ENCODE peak calls at places on chromosomes 11 and 22, in eight cellular contexts. N is GM12878, X is DND-41, Y is HCT116, T is neural progenitor cell, B is GM23248, J is PC-3, C is fibroblast of lung. A is an unnamed sample.

GRCh38 chr22:43313497-43314474 is 29.4 kb downstream of the SCUBE1 start:
- DNase-seq in J (no peak), X (no peak), B (no peak), T (peak; percentile 28), N (no peak), C (no peak), Y (no peak), A (no peak)

GRCh38 chr11:6862961-6863360 is at the start of gene OR10A2:
- DNase-seq in B (peak; percentile 59), N (no peak), X (no peak), C (no peak), Y (no peak), T (peak; percentile 6), J (peak; percentile 19), A (no peak)

GRCh38 chr11:12454782-12455181 is 77.4 kb downstream of the PARVA start:
- DNase-seq in B (peak; percentile 36), X (no peak), N (no peak), T (no peak), J (peak; percentile 25), C (peak; percentile 34), Y (no peak), A (no peak)

GRCh38 chr11:36356201-36356600 is 60.1 kb downstream of the PRR5L start:
- DNase-seq in B (peak; percentile 76), N (peak; percentile 57), C (peak; percentile 38), T (no peak), X (no peak), Y (no peak), J (no peak), A (no peak)

GRCh38 chr22:27492566-27493201 is 308.9 kb downstream of the MN1 start:
- DNase-seq in X (peak; percentile 38), Y (no peak), J (no peak), T (no peak), C (no peak), N (no peak), B (no peak), A (no peak)

GRCh38 chr11:134228625-134229024 is 4.2 kb downstream of the VPS26B start:
- DNase-seq in N (peak; percentile 83), J (no peak), X (peak; percentile 50), Y (no peak), C (peak; percentile 53), T (no peak), B (peak; percentile 82), A (no peak)

GRCh38 chr22:19748991-19749665 is 11.4 kb upstream of the TBX1 start:
- DNase-seq in Y (no peak), B (no peak), C (no peak), T (no peak), X (no peak), J (no peak), N (no peak), A (no peak)

GRCh38 chr11:126482586-126483108 is 127.2 kb downstream of the ST3GAL4 start:
- DNase-seq in C (no peak), J (no peak), N (no peak), X (no peak), B (peak; percentile 36), Y (no peak), T (no peak), A (no peak)

DNA sequence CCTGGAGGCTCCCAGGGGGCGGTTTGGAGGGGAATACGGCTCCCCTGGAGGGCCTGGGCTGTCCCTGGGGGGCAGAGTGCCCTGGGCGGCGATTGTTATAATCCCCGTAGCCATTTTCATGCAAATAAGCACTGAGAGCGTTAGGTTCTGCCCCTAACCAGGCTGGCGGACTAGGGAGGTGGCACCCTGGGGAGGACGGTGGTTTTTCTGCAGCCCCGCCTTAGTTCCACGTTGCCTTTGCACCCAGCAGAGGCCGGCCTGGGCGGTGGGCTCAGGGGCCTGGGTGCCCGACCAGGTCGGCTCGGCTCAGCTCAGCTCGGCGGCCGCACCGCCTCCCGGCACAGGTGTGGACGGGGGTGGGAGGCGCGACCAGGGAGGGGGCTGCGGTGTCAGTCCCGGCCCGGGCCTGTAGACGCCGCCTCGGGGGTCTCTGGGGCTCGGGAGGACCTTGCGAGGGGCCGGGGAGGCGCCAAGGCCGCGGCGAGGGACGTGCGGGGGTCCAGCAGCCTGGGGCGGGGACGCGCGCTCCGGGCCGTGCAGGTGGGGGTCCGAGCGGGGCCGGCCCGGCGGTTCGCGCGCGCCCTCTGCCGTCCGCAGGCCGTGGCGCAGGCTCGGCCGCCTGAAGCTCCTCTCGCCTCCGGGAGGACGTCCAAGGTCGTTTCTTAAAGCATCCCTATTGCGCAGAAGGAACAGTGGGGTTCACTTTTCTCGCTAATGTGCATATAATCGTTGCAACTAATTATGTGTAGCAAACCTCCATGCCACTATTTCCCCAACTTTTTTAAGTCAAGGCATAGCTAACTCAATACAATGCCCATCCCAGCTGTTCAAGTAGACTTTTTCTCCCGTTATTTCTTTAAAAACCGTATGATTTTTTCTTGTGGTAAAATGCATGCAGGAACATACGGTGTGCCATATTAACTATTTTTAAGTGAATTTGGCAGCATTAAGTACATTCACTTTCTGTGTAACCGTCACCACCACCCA is 2.5 kb upstream of the DUSP8 start:
- DNase-seq in N (no peak), J (peak; percentile 59), T (peak; percentile 73), B (peak; percentile 74), C (peak; percentile 16), Y (no peak), X (peak; percentile 46), A (no peak)
- TF ChIP-seq EZH2 in N (no peak), J (no peak), T (no peak), B (no peak), C (no peak), Y (no peak), X (no peak), A (peak; percentile 18)

GRCh38 chr22:34116126-34116525 is 195.8 kb upstream of the LARGE1 start:
- DNase-seq in N (no peak), B (no peak), Y (no peak), X (no peak), J (no peak), T (no peak), C (no peak), A (no peak)
- TF ChIP-seq EZH2 in N (no peak), B (no peak), Y (no peak), X (no peak), J (no peak), T (no peak), C (no peak), A (no peak)

GRCh38 chr11:14644396-14645246 is 1.0 kb downstream of the PDE3B start:
- DNase-seq in T (peak; percentile 65), J (no peak), X (peak; percentile 35), B (peak; percentile 46), Y (peak; percentile 12), N (no peak), C (peak; percentile 16), A (no peak)
- TF ChIP-seq EZH2 in T (peak; percentile 24), J (peak; percentile 93), X (no peak), B (no peak), Y (no peak), N (no peak), C (no peak), A (peak; percentile 88)

DNA sequence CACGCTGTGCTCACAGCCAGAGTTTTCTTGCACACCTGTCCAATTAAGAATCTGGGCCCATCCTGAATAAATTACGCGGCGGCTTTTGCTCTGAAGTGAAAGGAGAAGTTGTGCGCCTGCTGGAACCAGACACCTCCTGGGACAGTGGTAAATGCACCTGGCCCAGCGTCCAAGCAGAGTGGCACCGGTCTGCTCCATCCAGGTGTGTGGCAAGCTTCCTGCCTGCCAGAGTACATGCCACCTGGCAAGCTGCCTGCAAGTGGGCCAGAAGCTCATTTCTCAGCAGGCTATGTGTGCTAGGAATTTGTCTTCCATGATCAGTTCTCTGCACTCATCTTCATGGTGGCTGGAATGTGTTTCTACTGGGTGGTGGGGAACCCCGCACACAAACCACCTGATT is 660.6 kb downstream of the ETS1 start:
- DNase-seq in B (no peak), N (no peak), X (no peak), T (no peak), C (no peak), J (no peak), Y (no peak), A (no peak)
- TF ChIP-seq EZH2 in B (no peak), N (no peak), X (no peak), T (no peak), C (no peak), J (no peak), Y (no peak), A (no peak)

DNA sequence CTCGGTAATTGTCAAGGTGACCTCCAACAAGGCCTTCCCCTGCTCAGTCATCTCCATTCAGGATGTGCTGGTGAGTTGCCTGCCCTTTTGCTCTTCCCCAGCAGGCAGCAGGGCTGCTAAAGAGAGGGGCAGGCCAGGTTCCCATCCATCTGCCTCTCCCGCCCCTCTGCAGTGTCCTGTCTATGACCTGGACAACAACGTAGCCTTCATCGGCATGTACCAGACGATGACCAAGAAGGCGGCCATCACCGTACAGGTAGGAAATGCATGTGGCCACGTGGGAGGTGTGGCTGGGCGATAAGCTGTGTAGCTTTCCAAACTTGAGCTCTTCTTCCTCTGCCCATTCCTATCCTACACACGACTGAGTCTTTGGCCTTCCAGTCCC is 4.0 kb downstream of the SIDT2 start:
- DNase-seq in X (no peak), N (no peak), J (no peak), T (no peak), Y (no peak), C (no peak), B (no peak), A (no peak)
- TF ChIP-seq EZH2 in X (no peak), N (no peak), J (no peak), T (no peak), Y (no peak), C (no peak), B (no peak), A (no peak)

DNA sequence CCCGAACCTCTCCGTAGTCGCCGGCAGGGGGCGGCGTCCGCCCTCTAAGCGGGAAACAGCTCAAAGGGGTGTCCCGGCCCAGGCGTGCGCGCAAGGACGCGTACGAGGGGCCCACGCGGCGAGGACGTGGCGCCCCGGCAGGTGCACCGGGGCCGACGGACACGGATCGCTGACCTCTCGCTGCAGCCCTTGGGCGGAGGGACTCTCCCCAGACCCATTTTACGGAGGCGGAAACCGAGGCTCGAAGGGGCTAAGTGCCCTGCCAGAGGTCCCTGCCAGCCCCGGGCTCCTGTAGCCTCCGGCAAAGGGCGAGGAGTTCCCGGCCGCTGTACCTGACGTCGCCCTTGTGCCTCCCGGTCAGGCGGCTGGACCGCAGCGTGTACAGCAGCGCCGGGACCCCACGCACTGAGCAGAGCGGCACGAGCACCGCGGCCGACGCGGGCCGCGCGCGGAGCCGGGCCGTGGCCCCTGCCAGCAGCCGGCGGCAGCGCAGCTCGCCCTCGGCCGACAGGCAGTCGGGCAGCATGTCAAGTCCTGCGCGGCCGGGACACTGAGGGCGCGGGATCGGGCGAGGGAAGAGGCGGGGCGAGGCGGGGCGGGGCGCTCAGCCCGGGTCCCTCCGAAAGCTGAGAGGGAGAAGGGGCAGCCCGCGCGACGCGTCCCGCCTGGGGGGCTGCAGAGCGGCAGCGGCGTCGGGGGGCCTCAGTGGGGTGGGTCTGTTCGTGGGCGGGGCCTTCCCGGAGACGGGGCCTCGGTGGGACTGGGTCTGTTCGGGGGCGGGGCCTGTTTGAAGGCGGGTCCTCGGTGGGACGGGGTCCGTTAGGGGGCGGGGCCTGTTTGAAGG is at the start of gene NUDT8:
- DNase-seq in X (peak; percentile 92), Y (peak; percentile 63), B (peak; percentile 92), C (peak; percentile 66), T (peak; percentile 94), N (peak; percentile 51), J (peak; percentile 93), A (no peak)
- TF ChIP-seq EZH2 in X (no peak), Y (no peak), B (no peak), C (no peak), T (no peak), N (no peak), J (no peak), A (no peak)

GRCh38 chr11:57458410-57459111 is 1.8 kb upstream of the RTN4RL2 start:
- DNase-seq in T (peak; percentile 70), X (peak; percentile 40), J (peak; percentile 60), N (no peak), C (no peak), B (peak; percentile 58), Y (no peak), A (no peak)
- TF ChIP-seq EZH2 in T (peak; percentile 72), X (no peak), J (no peak), N (no peak), C (no peak), B (peak; percentile 86), Y (no peak), A (no peak)

A was measured in keratinocyte.